ENCODE peak calls at places on chromosomes 11 and 22, in ten cellular contexts. I is B cell, J is MCF 10A, K is WTC11, S is A549, U is fibroblast of mammary gland, H is nephron progenitor cell, P is GM12865, C is neural progenitor cell, B is choroid plexus epithelial cell. G is an unnamed sample.

GRCh38 chr11:45658292-45658991 is 7.0 kb downstream of the CHST1 start:
- DNase-seq in P (no peak), U (peak), B (peak), H (peak), J (peak), K (peak), C (peak), I (no peak), S (no peak), G (peak)

GRCh38 chr11:129354688-129355087 is 21.0 kb upstream of the BARX2 start:
- DNase-seq in S (no peak), B (no peak), U (no peak), K (no peak), C (no peak), J (no peak), P (no peak), I (no peak), H (no peak), G (no peak)

GRCh38 chr22:24185001-24185500 is 3.8 kb downstream of the SUSD2 start:
- DNase-seq in K (no peak), S (no peak), C (no peak), P (no peak), H (no peak), J (no peak), U (no peak), B (no peak), I (no peak), G (no peak)

GRCh38 chr11:61775606-61776554 is 16.5 kb downstream of the TMEM258 start:
- DNase-seq in H (no peak), K (no peak), P (no peak), C (no peak), I (no peak), S (no peak), U (no peak), B (no peak), J (no peak), G (no peak)

GRCh38 chr11:73538381-73538872 is 59.5 kb downstream of the FAM168A start:
- DNase-seq in S (no peak), J (no peak), K (no peak), P (peak), H (no peak), U (no peak), B (no peak), I (no peak), C (peak), G (no peak)

GRCh38 chr22:38138961-38139360 is 28.5 kb upstream of the BAIAP2L2 start:
- DNase-seq in S (no peak), J (no peak), I (peak), K (no peak), B (no peak), U (no peak), P (no peak), H (no peak), C (no peak), G (no peak)

GRCh38 chr11:125370561-125371389 is 125.3 kb downstream of the FEZ1 start:
- DNase-seq in U (no peak), P (no peak), H (no peak), I (no peak), B (no peak), C (peak), K (no peak), J (no peak), S (no peak), G (no peak)

GRCh38 chr22:48270731-48271130 is 1508.3 kb downstream of the TBC1D22A start:
- DNase-seq in U (no peak), J (no peak), P (no peak), I (no peak), H (no peak), K (no peak), B (no peak), S (no peak), C (no peak), G (no peak)

GRCh38 chr11:92227233-92227593 is 2.6 kb downstream of the FAT3 start:
- DNase-seq in S (no peak), C (peak), U (no peak), I (no peak), J (no peak), K (peak), H (no peak), P (no peak), B (no peak), G (no peak)

GRCh38 chr11:27282141-27282590 is 80.8 kb downstream of the CCDC34 start:
- DNase-seq in H (no peak), I (no peak), K (no peak), C (no peak), S (no peak), J (peak), U (peak), P (no peak), B (peak), G (peak)

GRCh38 chr11:93614111-93614784 is 47.2 kb upstream of the CEP295 start:
- DNase-seq in C (peak), J (peak), I (no peak), B (no peak), K (peak), S (peak), P (peak), H (no peak), U (no peak), G (no peak)

GRCh38 chr11:13126430-13126829 is 117.3 kb downstream of the RASSF10 start:
- DNase-seq in I (no peak), S (peak), H (no peak), P (no peak), J (peak), B (peak), U (peak), C (no peak), K (no peak), G (peak)

GRCh38 chr11:107457558-107458271 is at the start of gene CWF19L2:
- DNase-seq in P (peak), S (peak), J (peak), U (peak), K (peak), B (peak), I (peak), C (peak), H (peak), G (peak)

GRCh38 chr11:84414936-84415335 is 1128.8 kb upstream of the CCDC90B start:
- DNase-seq in I (no peak), J (no peak), U (no peak), C (no peak), K (no peak), B (no peak), S (no peak), P (no peak), H (no peak), G (no peak)

GRCh38 chr11:46278387-46279173 is 1.1 kb downstream of the CREB3L1 start:
- DNase-seq in J (no peak), H (peak), P (peak), S (no peak), U (peak), C (peak), K (peak), B (peak), I (no peak), G (no peak)

GRCh38 chr22:48627203-48627602 is 1200.5 kb downstream of the BRD1 start:
- DNase-seq in B (no peak), H (no peak), K (no peak), C (peak), S (no peak), I (no peak), U (no peak), J (no peak), P (no peak), G (no peak)

GRCh38 chr11:105215528-105215927 is 76.0 kb upstream of the CARD18 start:
- DNase-seq in I (no peak), K (no peak), S (no peak), C (no peak), J (no peak), U (no peak), P (no peak), H (no peak), B (no peak), G (no peak)

GRCh38 chr11:97832451-97832850 is 1188.3 kb upstream of the CNTN5 start:
- DNase-seq in U (no peak), J (no peak), C (no peak), H (no peak), P (no peak), I (no peak), S (no peak), B (no peak), K (no peak), G (no peak)

GRCh38 chr22:20244250-20244648 is 23.9 kb downstream of the RTN4R start:
- DNase-seq in I (no peak), P (no peak), H (no peak), S (no peak), U (no peak), K (no peak), C (no peak), B (no peak), J (no peak), G (no peak)

GRCh38 chr11:43738600-43739409 is 58.3 kb downstream of the HSD17B12 start:
- DNase-seq in U (peak), H (no peak), S (no peak), K (no peak), J (peak), C (peak), P (no peak), I (no peak), B (peak), G (no peak)

GRCh38 chr22:34236527-34236926 is 316.3 kb upstream of the LARGE1 start:
- DNase-seq in J (no peak), I (no peak), S (no peak), C (no peak), B (no peak), U (no peak), K (no peak), H (no peak), P (no peak), G (no peak)

GRCh38 chr11:60206616-60207015 is 23.7 kb upstream of the MS4A6A start:
- DNase-seq in I (no peak), J (no peak), C (no peak), S (no peak), K (no peak), H (no peak), B (no peak), P (peak), U (no peak), G (no peak)

GRCh38 chr11:105181100-105181499 is 41.5 kb upstream of the CARD18 start:
- DNase-seq in K (no peak), C (no peak), I (no peak), S (no peak), P (no peak), U (peak), B (peak), H (no peak), J (peak), G (no peak)

GRCh38 chr11:103806130-103806900 is 230.1 kb upstream of the DDI1 start:
- DNase-seq in H (no peak), I (no peak), S (peak), U (peak), P (peak), C (no peak), J (peak), B (peak), K (no peak), G (no peak)

GRCh38 chr11:65362320-65362931 is 7.9 kb downstream of the TIGD3 start:
- DNase-seq in U (no peak), H (no peak), K (no peak), S (no peak), B (no peak), J (no peak), I (peak), P (peak), C (no peak), G (no peak)
- TF ChIP-seq CTCF in U (no peak), H (no peak), K (no peak), S (no peak), B (no peak), J (no peak), I (no peak), P (no peak), C (no peak), G (no peak)

DNA sequence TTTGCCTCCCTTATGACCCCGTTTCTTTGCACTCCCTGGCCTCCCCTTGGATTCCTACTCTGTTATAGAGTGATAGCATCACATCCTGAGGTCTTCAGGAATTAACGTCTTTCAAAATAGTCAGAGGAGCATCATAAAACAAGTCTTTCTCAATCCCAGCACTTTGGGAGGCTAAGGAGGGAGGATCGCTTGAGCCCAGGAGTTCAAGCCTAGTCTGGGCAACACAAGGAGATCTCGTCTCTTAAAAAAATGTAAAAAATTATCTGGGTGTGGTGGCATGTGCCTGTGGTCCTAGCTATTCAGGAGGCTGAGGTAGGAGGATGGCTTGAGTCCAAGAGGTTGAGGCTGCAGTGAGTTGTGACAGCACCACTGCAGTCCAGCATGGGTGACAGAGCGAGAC is 68.7 kb upstream of the AMPD3 start:
- DNase-seq in S (no peak), K (no peak), U (no peak), H (no peak), P (no peak), C (no peak), I (no peak), J (no peak), B (no peak), G (no peak)
- TF ChIP-seq CTCF in S (no peak), K (no peak), U (no peak), H (no peak), P (no peak), C (no peak), I (no peak), J (no peak), B (no peak), G (no peak)

GRCh38 chr11:101436511-101437142 is 147.2 kb downstream of the TRPC6 start:
- DNase-seq in U (peak), B (peak), P (peak), I (no peak), S (peak), J (peak), C (peak), K (peak), H (peak), G (no peak)
- TF ChIP-seq CTCF in U (peak), B (peak), P (peak), I (peak), S (peak), J (peak), C (peak), K (peak), H (peak), G (peak)

GRCh38 chr22:50244420-50245213 is at the start of gene TUBGCP6:
- DNase-seq in H (peak), I (peak), P (peak), S (peak), J (peak), U (peak), C (peak), B (peak), K (peak), G (peak)
- TF ChIP-seq CTCF in H (no peak), I (no peak), P (peak), S (no peak), J (no peak), U (no peak), C (peak), B (peak), K (no peak), G (no peak)

DNA sequence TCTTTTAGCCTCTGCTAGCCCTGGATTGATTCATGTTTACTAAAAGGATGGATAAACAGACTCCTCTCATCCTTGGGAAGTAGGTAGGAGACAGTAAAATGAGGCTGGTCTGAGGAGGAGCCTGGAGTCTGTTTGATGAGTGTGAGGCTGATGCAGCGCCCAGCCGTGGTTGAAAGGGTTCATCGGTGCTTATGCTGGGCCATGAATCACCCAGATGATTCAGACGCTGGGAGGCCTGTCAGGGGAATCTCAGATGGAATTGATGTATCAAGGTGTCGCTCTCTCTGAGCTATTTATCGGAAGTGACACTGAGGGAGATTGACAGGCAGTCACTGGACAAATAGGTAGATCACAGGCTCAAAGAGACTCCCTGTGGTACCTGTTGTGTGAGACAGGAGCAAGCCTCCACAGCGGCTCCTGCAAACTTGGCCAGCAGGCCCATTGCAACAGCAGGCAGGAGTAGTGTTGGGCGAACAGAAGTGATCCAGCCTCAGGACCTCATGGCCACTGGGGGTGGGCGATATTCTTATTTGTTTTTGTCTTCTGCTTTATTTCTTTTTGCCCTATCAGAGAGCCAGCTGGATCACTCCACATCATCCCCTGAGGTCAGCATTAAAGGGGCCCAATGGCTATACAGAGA is 109.9 kb upstream of the CADM1 start:
- DNase-seq in U (peak), B (peak), H (no peak), S (peak), C (no peak), J (no peak), P (no peak), I (no peak), K (no peak), G (no peak)
- TF ChIP-seq CTCF in U (no peak), B (no peak), H (no peak), S (no peak), C (no peak), J (no peak), P (no peak), I (no peak), K (no peak), G (no peak)

GRCh38 chr11:14232652-14233051 is 126.3 kb downstream of the RRAS2 start:
- DNase-seq in U (no peak), J (no peak), I (no peak), K (peak), P (no peak), H (no peak), C (peak), S (peak), B (no peak), G (no peak)
- TF ChIP-seq CTCF in U (peak), J (no peak), I (no peak), K (peak), P (no peak), H (peak), C (peak), S (peak), B (peak), G (no peak)